ENCODE peak calls at places on chromosomes 6 and 20, in four cellular contexts. One of them, this sample, is unnamed.

GRCh38 chr6:165766457-165766856 is 103.4 kb upstream of the PDE10A start:
- DNase-seq in memory B cell: no peak
- DNase-seq in NCI-H524 treated with DMSO at 0.1 percent for 48 hours: no peak
- DNase-seq in NCI-H774: no peak
- DNase-seq in this sample: no peak

GRCh38 chr20:61543931-61544745 is 292.1 kb downstream of the CDH4 start:
- DNase-seq in NCI-H524 treated with DMSO at 0.1 percent for 48 hours: no peak
- DNase-seq in NCI-H774: no peak
- DNase-seq in memory B cell: no peak
- DNase-seq in this sample: no peak

GRCh38 chr6:154157082-154157481 is 118.0 kb downstream of the OPRM1 start:
- DNase-seq in NCI-H524 treated with DMSO at 0.1 percent for 48 hours: no peak
- DNase-seq in NCI-H774: no peak
- DNase-seq in memory B cell: no peak
- DNase-seq in this sample: no peak

GRCh38 chr6:34549804-34550202 is 6.3 kb downstream of the SPDEF start:
- DNase-seq in NCI-H774: no peak
- DNase-seq in NCI-H524 treated with DMSO at 0.1 percent for 48 hours: no peak
- DNase-seq in memory B cell: no peak
- DNase-seq in this sample: no peak

GRCh38 chr20:8540466-8540865 is 408.4 kb downstream of the PLCB1 start:
- DNase-seq in NCI-H524 treated with DMSO at 0.1 percent for 48 hours: no peak
- DNase-seq in memory B cell: no peak
- DNase-seq in NCI-H774: no peak
- DNase-seq in this sample: no peak

GRCh38 chr6:15929685-15930084 is 199.2 kb upstream of the MYLIP start:
- DNase-seq in NCI-H524 treated with DMSO at 0.1 percent for 48 hours: no peak
- DNase-seq in NCI-H774: no peak
- DNase-seq in memory B cell: no peak
- DNase-seq in this sample: no peak

GRCh38 chr20:8766868-8767390 is 302.0 kb upstream of the PLCB4 start:
- DNase-seq in NCI-H524 treated with DMSO at 0.1 percent for 48 hours: no peak
- DNase-seq in NCI-H774: no peak
- DNase-seq in memory B cell: no peak
- DNase-seq in this sample: no peak

GRCh38 chr6:170089937-170090335 is 200.9 kb downstream of the DLL1 start:
- DNase-seq in memory B cell: peak
- DNase-seq in NCI-H524 treated with DMSO at 0.1 percent for 48 hours: no peak
- DNase-seq in NCI-H774: no peak
- DNase-seq in this sample: peak

GRCh38 chr20:50734730-50735679 is 3.6 kb downstream of the PARD6B start:
- DNase-seq in NCI-H524 treated with DMSO at 0.1 percent for 48 hours: no peak
- DNase-seq in memory B cell: no peak
- DNase-seq in NCI-H774: no peak
- DNase-seq in this sample: no peak

GRCh38 chr6:163337958-163338357 is 76.6 kb upstream of the QKI start:
- DNase-seq in NCI-H774: no peak
- DNase-seq in NCI-H524 treated with DMSO at 0.1 percent for 48 hours: no peak
- DNase-seq in memory B cell: no peak
- DNase-seq in this sample: no peak

GRCh38 chr6:18215436-18215835 is 48.9 kb downstream of the DEK start:
- DNase-seq in NCI-H524 treated with DMSO at 0.1 percent for 48 hours: no peak
- DNase-seq in NCI-H774: no peak
- DNase-seq in memory B cell: no peak
- DNase-seq in this sample: peak

GRCh38 chr6:14540859-14541540 is 423.4 kb downstream of the CD83 start:
- DNase-seq in NCI-H774: no peak
- DNase-seq in memory B cell: no peak
- DNase-seq in NCI-H524 treated with DMSO at 0.1 percent for 48 hours: no peak
- DNase-seq in this sample: no peak

GRCh38 chr20:24790746-24791283 is 158.3 kb upstream of the CST7 start:
- DNase-seq in NCI-H774: no peak
- DNase-seq in memory B cell: no peak
- DNase-seq in NCI-H524 treated with DMSO at 0.1 percent for 48 hours: no peak
- DNase-seq in this sample: no peak

GRCh38 chr20:10665791-10666190 is 8.0 kb downstream of the JAG1 start:
- DNase-seq in memory B cell: no peak
- DNase-seq in NCI-H774: no peak
- DNase-seq in NCI-H524 treated with DMSO at 0.1 percent for 48 hours: no peak
- DNase-seq in this sample: no peak

GRCh38 chr20:13822459-13822858 is 37.6 kb downstream of the NDUFAF5 start:
- DNase-seq in memory B cell: no peak
- DNase-seq in NCI-H524 treated with DMSO at 0.1 percent for 48 hours: no peak
- DNase-seq in NCI-H774: no peak
- DNase-seq in this sample: no peak

GRCh38 chr6:56399250-56399671 is 151.9 kb upstream of the COL21A1 start:
- DNase-seq in memory B cell: no peak
- DNase-seq in NCI-H774: no peak
- DNase-seq in NCI-H524 treated with DMSO at 0.1 percent for 48 hours: no peak
- DNase-seq in this sample: no peak

GRCh38 chr20:40695214-40695613 is 6.2 kb upstream of the MAFB start:
- DNase-seq in memory B cell: no peak
- DNase-seq in NCI-H774: no peak
- DNase-seq in NCI-H524 treated with DMSO at 0.1 percent for 48 hours: no peak
- DNase-seq in this sample: no peak

GRCh38 chr6:143579703-143580102 is 68.2 kb upstream of the FUCA2 start:
- DNase-seq in NCI-H774: no peak
- DNase-seq in memory B cell: no peak
- DNase-seq in NCI-H524 treated with DMSO at 0.1 percent for 48 hours: no peak
- DNase-seq in this sample: no peak

GRCh38 chr20:54843891-54844290 is 368.5 kb downstream of the DOK5 start:
- DNase-seq in NCI-H524 treated with DMSO at 0.1 percent for 48 hours: no peak
- DNase-seq in NCI-H774: no peak
- DNase-seq in memory B cell: no peak
- DNase-seq in this sample: no peak

GRCh38 chr20:24651171-24651972 is 181.9 kb downstream of the SYNDIG1 start:
- DNase-seq in NCI-H774: no peak
- DNase-seq in memory B cell: no peak
- DNase-seq in NCI-H524 treated with DMSO at 0.1 percent for 48 hours: no peak
- DNase-seq in this sample: no peak

GRCh38 chr6:30814137-30815084 is 69.9 kb upstream of the DDR1 start:
- DNase-seq in memory B cell: no peak
- DNase-seq in NCI-H774: no peak
- DNase-seq in NCI-H524 treated with DMSO at 0.1 percent for 48 hours: no peak
- DNase-seq in this sample: no peak

GRCh38 chr6:73514746-73515110 is 6.1 kb downstream of the EEF1A1 start:
- DNase-seq in memory B cell: no peak
- DNase-seq in NCI-H774: no peak
- DNase-seq in NCI-H524 treated with DMSO at 0.1 percent for 48 hours: no peak
- DNase-seq in this sample: no peak

GRCh38 chr6:9139762-9140161 is 704.4 kb upstream of the SLC35B3 start:
- DNase-seq in NCI-H524 treated with DMSO at 0.1 percent for 48 hours: no peak
- DNase-seq in memory B cell: no peak
- DNase-seq in NCI-H774: no peak
- DNase-seq in this sample: no peak

GRCh38 chr6:26158581-26159416 is 71.6 kb downstream of the HFE start:
- DNase-seq in memory B cell: no peak
- DNase-seq in NCI-H524 treated with DMSO at 0.1 percent for 48 hours: no peak
- DNase-seq in NCI-H774: no peak
- DNase-seq in this sample: peak

GRCh38 chr6:76940186-76940585 is 523.1 kb downstream of the HTR1B start:
- DNase-seq in memory B cell: no peak
- DNase-seq in NCI-H774: no peak
- DNase-seq in NCI-H524 treated with DMSO at 0.1 percent for 48 hours: no peak
- DNase-seq in this sample: no peak

GRCh38 chr20:969868-970267 is 32.2 kb downstream of the RSPO4 start:
- DNase-seq in NCI-H774: no peak
- DNase-seq in NCI-H524 treated with DMSO at 0.1 percent for 48 hours: no peak
- DNase-seq in memory B cell: no peak
- DNase-seq in this sample: no peak

GRCh38 chr6:56593801-56594318 is 48.8 kb downstream of the DST start:
- DNase-seq in memory B cell: no peak
- DNase-seq in NCI-H524 treated with DMSO at 0.1 percent for 48 hours: no peak
- DNase-seq in NCI-H774: no peak
- DNase-seq in this sample: peak

GRCh38 chr6:129598244-129599187 is 111.5 kb downstream of the ARHGAP18 start:
- DNase-seq in NCI-H524 treated with DMSO at 0.1 percent for 48 hours: peak
- DNase-seq in NCI-H774: peak
- DNase-seq in memory B cell: no peak
- DNase-seq in this sample: peak

GRCh38 chr6:6823568-6824224 is 235.2 kb downstream of the LY86 start:
- DNase-seq in NCI-H524 treated with DMSO at 0.1 percent for 48 hours: no peak
- DNase-seq in memory B cell: no peak
- DNase-seq in NCI-H774: no peak
- DNase-seq in this sample: no peak

GRCh38 chr6:151143806-151144205 is 96.0 kb upstream of the AKAP12 start:
- DNase-seq in NCI-H774: no peak
- DNase-seq in memory B cell: no peak
- DNase-seq in NCI-H524 treated with DMSO at 0.1 percent for 48 hours: no peak
- DNase-seq in this sample: no peak

GRCh38 chr6:108707328-108707976 is 140.8 kb upstream of the ARMC2 start:
- DNase-seq in NCI-H774: peak
- DNase-seq in NCI-H524 treated with DMSO at 0.1 percent for 48 hours: no peak
- DNase-seq in memory B cell: no peak
- DNase-seq in this sample: no peak

GRCh38 chr20:39338977-39339376 is 376.8 kb downstream of the DHX35 start:
- DNase-seq in NCI-H524 treated with DMSO at 0.1 percent for 48 hours: no peak
- DNase-seq in NCI-H774: no peak
- DNase-seq in memory B cell: peak
- DNase-seq in this sample: peak

GRCh38 chr6:15073344-15073789 is 172.5 kb upstream of the JARID2 start:
- DNase-seq in NCI-H524 treated with DMSO at 0.1 percent for 48 hours: no peak
- DNase-seq in memory B cell: no peak
- DNase-seq in NCI-H774: no peak
- DNase-seq in this sample: no peak

GRCh38 chr20:58597021-58597940 is 53.8 kb upstream of the STX16 start:
- DNase-seq in memory B cell: no peak
- DNase-seq in NCI-H774: no peak
- DNase-seq in NCI-H524 treated with DMSO at 0.1 percent for 48 hours: peak
- DNase-seq in this sample: no peak

GRCh38 chr6:36682328-36683144 is 4.0 kb downstream of the CDKN1A start:
- DNase-seq in memory B cell: peak
- DNase-seq in NCI-H774: peak
- DNase-seq in NCI-H524 treated with DMSO at 0.1 percent for 48 hours: no peak
- DNase-seq in this sample: peak

GRCh38 chr6:81895511-81896185 is 143.2 kb upstream of the TENT5A start:
- DNase-seq in memory B cell: no peak
- DNase-seq in NCI-H524 treated with DMSO at 0.1 percent for 48 hours: no peak
- DNase-seq in NCI-H774: no peak
- DNase-seq in this sample: no peak

GRCh38 chr6:99148111-99148510 is 200.4 kb upstream of the FBXL4 start:
- DNase-seq in NCI-H774: no peak
- DNase-seq in NCI-H524 treated with DMSO at 0.1 percent for 48 hours: peak
- DNase-seq in memory B cell: no peak
- DNase-seq in this sample: no peak

GRCh38 chr6:43469947-43470346 is 7.4 kb upstream of the TJAP1 start:
- DNase-seq in memory B cell: no peak
- DNase-seq in NCI-H774: no peak
- DNase-seq in NCI-H524 treated with DMSO at 0.1 percent for 48 hours: no peak
- DNase-seq in this sample: no peak